ENCODE peak calls at places on chromosomes 1 and 21, in four cellular contexts. One of them, this sample, is unnamed.

GRCh38 chr1:115911298-115911697 is 65.0 kb upstream of the SLC22A15 start:
- DNase-seq in left ventricle myocardium inferior: no peak
- DNase-seq in glutamatergic neuron: no peak
- DNase-seq in endothelial cell: no peak
- DNase-seq in this sample: no peak

GRCh38 chr1:232629250-232630046 is 485 bp downstream of the SIPA1L2 start:
- DNase-seq in left ventricle myocardium inferior: peak; percentile 35
- DNase-seq in glutamatergic neuron: peak; percentile 77
- DNase-seq in endothelial cell: peak; percentile 30
- DNase-seq in this sample: no peak

GRCh38 chr1:98373055-98373454 is 288.5 kb upstream of the SNX7 start:
- DNase-seq in left ventricle myocardium inferior: no peak
- DNase-seq in glutamatergic neuron: no peak
- DNase-seq in endothelial cell: no peak
- DNase-seq in this sample: no peak

GRCh38 chr1:236502972-236503639 is 20.7 kb upstream of the LGALS8 start:
- DNase-seq in left ventricle myocardium inferior: peak; percentile 38
- DNase-seq in glutamatergic neuron: no peak
- DNase-seq in endothelial cell: peak; percentile 73
- DNase-seq in this sample: peak; percentile 80

GRCh38 chr1:163035791-163036249 is 33.3 kb upstream of the RGS4 start:
- DNase-seq in left ventricle myocardium inferior: no peak
- DNase-seq in glutamatergic neuron: peak; percentile 21
- DNase-seq in endothelial cell: no peak
- DNase-seq in this sample: no peak

GRCh38 chr1:44542415-44543063 is 131.7 kb downstream of the TMEM53 start:
- DNase-seq in left ventricle myocardium inferior: no peak
- DNase-seq in glutamatergic neuron: no peak
- DNase-seq in endothelial cell: no peak
- DNase-seq in this sample: no peak

GRCh38 chr1:156368889-156369684 is at the start of gene RHBG:
- DNase-seq in left ventricle myocardium inferior: peak; percentile 35
- DNase-seq in glutamatergic neuron: peak; percentile 59
- DNase-seq in endothelial cell: peak; percentile 52
- DNase-seq in this sample: peak; percentile 45

GRCh38 chr1:13628218-13628617 is 44.6 kb downstream of the PDPN start:
- DNase-seq in left ventricle myocardium inferior: no peak
- DNase-seq in glutamatergic neuron: no peak
- DNase-seq in endothelial cell: no peak
- DNase-seq in this sample: no peak

GRCh38 chr21:36113647-36114428 is 21.0 kb upstream of the CBR3 start:
- DNase-seq in left ventricle myocardium inferior: no peak
- DNase-seq in glutamatergic neuron: no peak
- DNase-seq in endothelial cell: no peak
- DNase-seq in this sample: peak; percentile 71

GRCh38 chr1:200302893-200303250 is 107.0 kb downstream of the ZNF281 start:
- DNase-seq in left ventricle myocardium inferior: no peak
- DNase-seq in glutamatergic neuron: peak; percentile 40
- DNase-seq in endothelial cell: peak; percentile 28
- DNase-seq in this sample: no peak

GRCh38 chr1:91440845-91441244 is 36.2 kb upstream of the HFM1 start:
- DNase-seq in left ventricle myocardium inferior: no peak
- DNase-seq in glutamatergic neuron: no peak
- DNase-seq in endothelial cell: no peak
- DNase-seq in this sample: no peak

DNA sequence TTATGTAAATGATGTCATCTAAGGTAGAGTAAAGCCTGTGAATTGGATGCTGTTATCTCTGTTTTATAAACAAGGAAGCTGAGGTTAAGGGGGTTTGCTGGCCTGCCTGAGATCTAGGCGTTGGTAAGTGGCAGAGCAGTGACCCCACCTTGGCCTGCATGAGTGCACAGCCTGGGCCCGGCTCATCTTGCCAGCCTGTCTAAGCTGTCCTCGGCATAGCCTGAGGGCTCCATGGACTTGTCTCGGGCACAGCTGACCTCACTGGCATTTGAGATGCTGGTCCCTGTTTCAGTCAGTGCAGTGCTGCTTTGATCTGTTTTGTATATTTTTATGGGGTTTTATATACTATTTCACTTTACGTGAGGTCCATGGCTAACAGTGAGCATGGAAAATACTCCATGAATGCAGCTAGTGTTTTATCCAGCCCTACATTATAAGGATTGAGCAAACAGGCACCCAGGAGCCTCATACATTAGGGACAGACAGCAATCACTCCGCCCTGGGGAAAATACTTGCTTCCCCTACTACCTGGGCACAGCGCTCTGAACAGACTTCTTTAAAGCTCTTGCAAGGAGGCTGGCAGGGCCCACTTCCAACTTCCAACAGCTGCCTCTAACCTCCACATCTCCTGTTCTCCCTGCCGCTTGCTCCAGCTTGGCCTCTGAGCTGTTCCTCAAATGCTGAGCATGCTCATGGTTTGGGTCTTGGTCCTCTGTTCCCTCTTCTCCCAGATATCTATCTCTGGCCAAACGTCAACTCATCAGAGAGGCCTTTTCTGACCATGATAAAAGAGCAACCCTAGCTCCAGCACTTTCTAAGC is 150.6 kb upstream of the HMGB4 start:
- DNase-seq in left ventricle myocardium inferior: no peak
- DNase-seq in glutamatergic neuron: no peak
- DNase-seq in endothelial cell: no peak
- DNase-seq in this sample: no peak
- TF ChIP-seq CTCF in left ventricle myocardium inferior: no peak
- TF ChIP-seq CTCF in glutamatergic neuron: no peak
- TF ChIP-seq CTCF in endothelial cell: no peak
- TF ChIP-seq CTCF in this sample: no peak

GRCh38 chr1:41278076-41278475 is 36.0 kb upstream of the SCMH1 start:
- DNase-seq in left ventricle myocardium inferior: no peak
- DNase-seq in glutamatergic neuron: no peak
- DNase-seq in endothelial cell: no peak
- DNase-seq in this sample: peak; percentile 69

GRCh38 chr1:41280189-41281032 is 38.3 kb upstream of the SCMH1 start:
- DNase-seq in left ventricle myocardium inferior: no peak
- DNase-seq in glutamatergic neuron: no peak
- DNase-seq in endothelial cell: no peak
- DNase-seq in this sample: peak; percentile 15

GRCh38 chr1:41282679-41283317 is 40.7 kb upstream of the SCMH1 start:
- DNase-seq in left ventricle myocardium inferior: no peak
- DNase-seq in glutamatergic neuron: peak; percentile 75
- DNase-seq in endothelial cell: peak; percentile 64
- DNase-seq in this sample: no peak

GRCh38 chr1:41284121-41284520 is 42.0 kb upstream of the SCMH1 start:
- DNase-seq in left ventricle myocardium inferior: no peak
- DNase-seq in glutamatergic neuron: no peak
- DNase-seq in endothelial cell: no peak
- DNase-seq in this sample: no peak

DNA sequence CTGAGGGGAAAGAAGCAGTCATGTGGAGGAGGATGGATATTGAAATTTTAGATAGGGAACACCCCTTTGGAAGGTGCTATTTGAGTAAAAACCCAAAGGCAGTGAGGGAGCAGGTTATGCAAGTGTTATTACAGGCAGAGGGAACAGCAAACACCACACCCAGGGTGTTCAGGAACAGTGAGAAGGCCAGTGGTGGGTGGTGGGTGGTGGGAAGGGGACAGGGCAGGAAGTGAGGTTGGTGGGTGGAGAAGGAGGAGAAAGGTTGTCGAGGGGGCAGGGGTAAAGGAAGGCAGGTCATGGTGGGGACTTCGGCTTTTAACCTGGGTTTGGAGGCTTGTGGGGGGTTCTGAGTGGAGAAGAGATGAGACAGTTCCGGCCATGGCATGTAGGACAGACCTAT is 39.3 kb upstream of the SCMH1 start:
- DNase-seq in left ventricle myocardium inferior: no peak
- DNase-seq in glutamatergic neuron: no peak
- DNase-seq in endothelial cell: no peak
- DNase-seq in this sample: no peak
- TF ChIP-seq CTCF in left ventricle myocardium inferior: no peak
- TF ChIP-seq CTCF in glutamatergic neuron: no peak
- TF ChIP-seq CTCF in endothelial cell: no peak
- TF ChIP-seq CTCF in this sample: no peak

GRCh38 chr1:27934818-27935549 is at the start of gene SMPDL3B:
- DNase-seq in left ventricle myocardium inferior: no peak
- DNase-seq in glutamatergic neuron: no peak
- DNase-seq in endothelial cell: peak; percentile 63
- DNase-seq in this sample: no peak
- TF ChIP-seq CTCF in left ventricle myocardium inferior: no peak
- TF ChIP-seq CTCF in glutamatergic neuron: no peak
- TF ChIP-seq CTCF in endothelial cell: no peak
- TF ChIP-seq CTCF in this sample: no peak

GRCh38 chr1:243496806-243497205 is 241.0 kb downstream of the SDCCAG8 start:
- DNase-seq in left ventricle myocardium inferior: no peak
- DNase-seq in glutamatergic neuron: no peak
- DNase-seq in endothelial cell: no peak
- DNase-seq in this sample: no peak

GRCh38 chr1:243493156-243494129 is 237.6 kb downstream of the SDCCAG8 start:
- DNase-seq in left ventricle myocardium inferior: no peak
- DNase-seq in glutamatergic neuron: no peak
- DNase-seq in endothelial cell: no peak
- DNase-seq in this sample: no peak

GRCh38 chr1:243496173-243496553 is 240.3 kb downstream of the SDCCAG8 start:
- DNase-seq in left ventricle myocardium inferior: no peak
- DNase-seq in glutamatergic neuron: peak; percentile 74
- DNase-seq in endothelial cell: no peak
- DNase-seq in this sample: no peak

GRCh38 chr1:243495032-243495431 is 239.2 kb downstream of the SDCCAG8 start:
- DNase-seq in left ventricle myocardium inferior: no peak
- DNase-seq in glutamatergic neuron: no peak
- DNase-seq in endothelial cell: no peak
- DNase-seq in this sample: no peak

DNA sequence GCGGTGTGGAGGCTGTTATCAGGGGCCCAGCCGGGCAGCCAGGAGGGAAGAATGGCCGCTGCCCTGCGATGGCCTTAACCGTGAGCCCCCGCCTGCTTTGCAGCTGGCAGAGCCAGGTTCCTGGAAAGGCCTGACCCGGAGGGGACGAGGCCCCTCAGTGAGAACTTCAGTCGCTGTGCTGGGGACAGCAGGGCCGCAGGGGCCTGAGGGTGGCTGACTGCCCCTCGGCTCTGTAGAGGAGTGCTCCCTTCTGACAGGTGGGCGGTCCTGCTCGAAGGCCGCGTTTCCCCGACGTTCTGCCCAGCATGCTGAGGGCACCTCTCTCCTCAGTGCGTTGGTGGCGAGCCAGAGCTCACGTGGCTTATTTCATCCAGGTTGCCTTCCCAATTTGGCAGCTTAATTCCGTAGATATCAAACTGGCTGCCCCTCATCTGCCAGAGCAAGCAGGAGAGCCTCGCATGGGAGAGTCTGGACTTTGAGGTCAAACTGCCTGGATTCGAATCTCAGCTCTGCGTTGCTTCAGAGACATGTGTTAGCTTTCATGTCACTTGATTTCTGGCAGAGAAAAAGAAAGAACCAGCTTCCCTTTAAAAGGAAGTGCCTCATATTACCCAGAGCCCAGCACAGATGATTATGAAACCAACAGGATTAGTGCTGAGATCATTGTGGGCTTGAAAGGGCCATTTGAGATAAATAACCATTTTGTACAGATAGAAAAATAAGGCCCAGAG is 239.8 kb downstream of the SDCCAG8 start:
- DNase-seq in left ventricle myocardium inferior: no peak
- DNase-seq in glutamatergic neuron: no peak
- DNase-seq in endothelial cell: no peak
- DNase-seq in this sample: peak; percentile 63
- TF ChIP-seq CTCF in left ventricle myocardium inferior: no peak
- TF ChIP-seq CTCF in glutamatergic neuron: no peak
- TF ChIP-seq CTCF in endothelial cell: no peak
- TF ChIP-seq CTCF in this sample: no peak

GRCh38 chr1:86419277-86419903 is 4.6 kb upstream of the CLCA2 start:
- DNase-seq in left ventricle myocardium inferior: no peak
- DNase-seq in glutamatergic neuron: no peak
- DNase-seq in endothelial cell: no peak
- DNase-seq in this sample: peak; percentile 60
- TF ChIP-seq CTCF in left ventricle myocardium inferior: peak; percentile 51
- TF ChIP-seq CTCF in glutamatergic neuron: no peak
- TF ChIP-seq CTCF in endothelial cell: no peak
- TF ChIP-seq CTCF in this sample: peak; percentile 49

GRCh38 chr21:41009398-41010177 is 158.4 kb upstream of the BACE2 start:
- DNase-seq in left ventricle myocardium inferior: no peak
- DNase-seq in glutamatergic neuron: no peak
- DNase-seq in endothelial cell: no peak
- DNase-seq in this sample: no peak

GRCh38 chr21:41011968-41012367 is 156.0 kb upstream of the BACE2 start:
- DNase-seq in left ventricle myocardium inferior: no peak
- DNase-seq in glutamatergic neuron: no peak
- DNase-seq in endothelial cell: no peak
- DNase-seq in this sample: no peak

GRCh38 chr21:41012425-41012824 is 155.5 kb upstream of the BACE2 start:
- DNase-seq in left ventricle myocardium inferior: no peak
- DNase-seq in glutamatergic neuron: no peak
- DNase-seq in endothelial cell: no peak
- DNase-seq in this sample: no peak

GRCh38 chr21:41008971-41009370 is 159.0 kb upstream of the BACE2 start:
- DNase-seq in left ventricle myocardium inferior: no peak
- DNase-seq in glutamatergic neuron: no peak
- DNase-seq in endothelial cell: no peak
- DNase-seq in this sample: no peak

DNA sequence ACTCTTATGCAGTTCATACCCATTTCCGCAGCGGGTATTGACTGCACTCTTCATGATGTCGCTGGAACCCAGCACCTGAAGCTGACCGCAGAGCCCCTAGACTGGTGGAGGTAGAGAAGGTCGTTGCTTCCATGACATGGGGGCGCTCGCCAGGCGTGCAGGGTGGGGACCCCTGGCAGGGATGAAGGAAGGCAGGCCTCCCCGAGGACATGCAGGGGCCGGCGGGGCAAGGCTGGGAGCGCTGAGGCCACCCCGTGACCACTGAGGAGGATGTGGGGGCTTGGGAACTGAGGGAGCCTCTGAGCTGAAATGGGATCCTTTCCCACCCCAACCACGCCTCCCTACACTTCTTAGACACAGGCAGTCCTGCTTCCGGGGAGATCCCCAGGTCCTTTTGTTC is 157.0 kb upstream of the BACE2 start:
- DNase-seq in left ventricle myocardium inferior: no peak
- DNase-seq in glutamatergic neuron: no peak
- DNase-seq in endothelial cell: no peak
- DNase-seq in this sample: no peak
- TF ChIP-seq CTCF in left ventricle myocardium inferior: no peak
- TF ChIP-seq CTCF in glutamatergic neuron: no peak
- TF ChIP-seq CTCF in endothelial cell: no peak
- TF ChIP-seq CTCF in this sample: no peak